ENCODE peak calls at places on chromosomes 7 and 10, in ten cellular contexts. P, A, K, S, D, T, W, F, I and N are unnamed samples.
A peak's percentile ranks its signal among the peaks of the same experiment; 100 is the strongest.

GRCh38 chr7:38299275-38299931 is 26.0 kb upstream of the TARP start:
- DNase-seq in K (no peak), I (no peak), W (no peak), D (no peak), F (no peak), S (no peak), A (no peak), P (no peak), T (no peak), N (no peak)

GRCh38 chr7:70693690-70694356 is 438.1 kb upstream of the GALNT17 start:
- DNase-seq in P (peak; percentile 76), K (peak; percentile 95), S (peak; percentile 85), I (peak; percentile 77), W (no peak), F (no peak), T (peak; percentile 95), A (peak; percentile 15), D (no peak), N (peak; percentile 85)

GRCh38 chr7:82443044-82443800 is at the start of gene CACNA2D1:
- DNase-seq in I (peak; percentile 67), P (peak; percentile 27), D (no peak), A (no peak), W (no peak), T (no peak), K (peak; percentile 93), S (no peak), F (no peak), N (peak; percentile 7)

GRCh38 chr7:107505997-107506682 is 36.3 kb downstream of the GPR22 start:
- DNase-seq in T (no peak), P (peak; percentile 68), F (no peak), W (peak; percentile 56), K (no peak), A (no peak), I (no peak), D (no peak), S (no peak), N (peak; percentile 71)

GRCh38 chr10:127694580-127695193 is 42.3 kb upstream of the FOXI2 start:
- DNase-seq in T (no peak), I (no peak), K (no peak), A (peak; percentile 17), D (peak; percentile 60), F (no peak), P (no peak), W (peak; percentile 39), S (no peak), N (peak; percentile 30)

GRCh38 chr7:55436457-55436856 is 71.3 kb downstream of the LANCL2 start:
- DNase-seq in K (no peak), A (no peak), S (no peak), P (no peak), T (no peak), F (no peak), W (no peak), I (no peak), D (no peak), N (no peak)

GRCh38 chr7:106062521-106062931 is 49.6 kb downstream of the SYPL1 start:
- DNase-seq in P (no peak), S (no peak), K (no peak), D (no peak), I (no peak), T (no peak), F (no peak), W (no peak), A (no peak), N (no peak)

GRCh38 chr7:151128716-151129115 is 38.8 kb downstream of the GBX1 start:
- DNase-seq in P (no peak), I (no peak), W (no peak), T (no peak), A (no peak), D (no peak), F (no peak), S (no peak), K (no peak), N (no peak)

DNA sequence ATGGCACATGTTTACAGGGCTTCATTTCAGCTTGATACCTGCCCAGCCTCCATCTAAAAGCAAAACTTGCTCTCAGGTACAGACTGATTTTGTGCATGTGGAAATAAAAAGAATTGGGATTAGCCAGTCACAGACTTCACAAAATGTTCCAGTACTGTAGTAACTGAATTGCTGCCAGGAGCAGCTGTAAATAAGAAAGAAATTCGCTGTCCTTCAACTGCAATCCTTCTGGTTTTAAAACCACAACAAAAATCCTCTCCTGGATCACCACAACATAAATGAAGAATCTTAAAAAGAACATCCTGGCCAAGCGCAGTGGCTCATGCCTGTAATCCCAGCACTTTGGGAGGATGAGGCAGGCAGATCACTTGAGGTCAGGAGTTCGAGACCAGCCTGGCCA is 3.9 kb upstream of the MIOS start:
- DNase-seq in S (no peak), A (no peak), P (no peak), T (no peak), K (no peak), I (no peak), D (no peak), F (no peak), W (no peak), N (no peak)
- TF ChIP-seq EP300 in S (no peak), A (no peak), P (no peak), T (no peak), K (no peak), I (no peak), D (no peak), F (no peak), W (no peak), N (no peak)

GRCh38 chr7:128826916-128827247 is 3.3 kb upstream of the FLNC start:
- DNase-seq in T (no peak), P (no peak), F (no peak), W (no peak), K (no peak), S (no peak), I (no peak), D (no peak), A (no peak), N (no peak)

GRCh38 chr7:128829391-128830166 is 627 bp upstream of the FLNC start:
- DNase-seq in T (no peak), S (no peak), P (peak; percentile 48), A (peak; percentile 59), W (no peak), D (no peak), K (no peak), I (peak; percentile 83), F (no peak), N (no peak)

GRCh38 chr7:128827971-128828711 is 2.1 kb upstream of the FLNC start:
- DNase-seq in D (no peak), A (no peak), I (peak; percentile 86), K (no peak), P (no peak), W (peak; percentile 20), F (no peak), T (no peak), S (no peak), N (no peak)

GRCh38 chr7:128826512-128826911 is 3.7 kb upstream of the FLNC start:
- DNase-seq in D (no peak), A (no peak), P (no peak), K (no peak), T (no peak), F (no peak), S (no peak), I (no peak), W (no peak), N (no peak)

DNA sequence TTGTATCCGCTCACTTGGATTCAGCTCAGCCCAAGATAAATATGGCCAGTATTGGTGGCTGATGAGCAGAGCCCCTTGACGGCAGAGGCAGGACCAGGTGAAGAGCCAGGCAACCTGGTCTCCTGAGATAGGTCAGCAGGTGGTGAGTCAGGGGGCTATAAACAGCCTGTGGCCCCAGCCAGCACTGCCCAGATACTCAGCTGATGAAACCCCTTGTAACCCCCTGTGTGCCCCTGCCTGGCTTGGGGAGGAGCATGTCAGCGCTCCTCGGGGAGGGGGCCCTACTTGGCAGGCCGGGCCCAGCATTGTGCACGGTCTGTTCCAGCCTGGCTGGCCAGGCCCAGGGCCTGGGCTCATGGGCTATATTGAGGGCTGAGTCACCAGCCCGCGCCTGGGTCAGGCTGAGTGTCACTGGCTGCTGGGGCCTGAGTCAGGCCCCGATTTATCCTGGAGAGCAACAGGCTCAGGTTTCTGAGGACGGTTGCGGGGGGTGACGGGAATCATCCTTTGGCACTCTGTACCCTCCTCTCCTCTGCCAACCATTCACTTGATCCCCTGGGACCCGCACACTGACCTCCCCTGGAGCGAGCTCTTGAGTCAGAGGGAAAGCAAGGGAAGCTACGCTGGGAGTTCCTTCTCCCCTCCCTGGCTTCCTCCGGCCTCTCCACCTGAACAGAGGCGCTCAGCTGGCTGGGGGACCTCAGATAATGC is 2.8 kb upstream of the FLNC start:
- DNase-seq in K (peak; percentile 66), A (peak; percentile 67), T (no peak), D (no peak), W (no peak), F (no peak), P (no peak), S (no peak), I (peak; percentile 87), N (no peak)
- TF ChIP-seq POLR2A in K (no peak), A (no peak), T (peak; percentile 34), D (no peak), W (no peak), F (no peak), P (no peak), S (no peak), I (no peak), N (no peak)

GRCh38 chr10:79136227-79137005 is 67.7 kb downstream of the ZMIZ1 start:
- DNase-seq in K (no peak), P (no peak), F (no peak), A (no peak), W (no peak), D (no peak), T (no peak), I (no peak), S (no peak), N (no peak)

GRCh38 chr10:79139124-79139835 is 70.5 kb downstream of the ZMIZ1 start:
- DNase-seq in D (no peak), P (no peak), F (no peak), S (no peak), A (no peak), W (no peak), K (no peak), T (peak; percentile 96), I (peak; percentile 89), N (peak; percentile 45)

GRCh38 chr10:79138449-79139123 is 69.8 kb downstream of the ZMIZ1 start:
- DNase-seq in K (no peak), P (no peak), S (no peak), T (no peak), F (no peak), I (no peak), A (no peak), W (no peak), D (no peak), N (no peak)

GRCh38 chr10:79137404-79137803 is 68.6 kb downstream of the ZMIZ1 start:
- DNase-seq in I (no peak), A (no peak), K (no peak), P (no peak), T (no peak), D (no peak), F (no peak), S (no peak), W (no peak), N (no peak)

GRCh38 chr10:79137826-79138225 is 69.1 kb downstream of the ZMIZ1 start:
- DNase-seq in W (no peak), S (no peak), K (no peak), A (no peak), P (no peak), D (no peak), F (peak; percentile 26), I (peak; percentile 79), T (no peak), N (peak; percentile 42)
- TF ChIP-seq POLR2AphosphoS5 in W (no peak), S (no peak), K (peak; percentile 39), A (no peak), P (no peak), D (no peak), F (peak; percentile 55), I (no peak), T (no peak), N (no peak)

DNA sequence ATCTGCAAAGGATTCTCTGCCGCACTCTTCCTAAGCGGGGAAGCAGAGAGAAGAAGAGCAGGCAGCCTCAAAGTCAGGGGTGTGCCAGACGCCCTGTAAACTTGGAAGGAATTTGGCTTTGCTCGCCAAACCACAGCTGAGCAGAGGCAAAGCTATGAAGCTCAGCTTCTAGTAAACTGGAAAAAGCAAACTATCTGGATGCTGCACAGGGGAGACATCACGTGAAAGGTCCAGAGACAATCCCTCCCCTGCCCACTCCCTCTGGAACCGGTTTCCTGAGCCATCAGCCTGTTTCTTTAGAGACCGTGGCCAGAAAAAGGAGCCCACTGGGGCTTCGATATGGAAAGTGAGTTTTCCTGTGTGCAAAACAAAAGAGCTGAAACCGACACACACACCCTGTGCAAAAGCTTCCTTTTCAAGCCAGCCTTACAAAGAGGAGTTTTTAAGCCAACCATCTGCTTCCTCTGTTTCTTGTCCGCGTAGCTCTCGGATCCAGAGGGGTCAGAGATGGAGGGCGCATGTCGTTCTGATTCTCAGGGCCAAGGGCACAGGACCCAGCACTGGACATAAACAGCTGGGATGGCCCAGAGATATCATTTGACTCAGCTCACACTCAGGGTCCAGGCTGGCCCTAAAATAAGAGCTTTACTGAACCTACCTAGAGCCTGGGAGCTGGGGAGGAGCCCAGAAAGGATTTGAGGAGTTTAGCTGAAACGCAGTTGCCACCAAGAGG is 58.2 kb upstream of the DNAAF5 start:
- DNase-seq in F (no peak), I (peak; percentile 89), T (no peak), W (no peak), K (no peak), A (no peak), D (no peak), P (no peak), S (no peak), N (peak; percentile 31)
- TF ChIP-seq EP300 in F (no peak), I (no peak), T (no peak), W (no peak), K (no peak), A (no peak), D (no peak), P (no peak), S (no peak), N (no peak)